ENCODE peak calls at places on chromosomes 1 and 21, in four cellular contexts. G is ascending aorta, X is cardiac muscle cell, B is neuronal stem cell. K is an unnamed sample. For H3K9me3 and H3K36me3, the result is how much of the 10 kb centered on the place peaks cover.

GRCh38 chr1:89973481-89974127 is 21.3 kb upstream of the ZNF326 start:
- DNase-seq in X (no peak), B (no peak), G (no peak), K (no peak)

GRCh38 chr1:157937743-157938142 is 55.7 kb upstream of the KIRREL1 start:
- DNase-seq in G (no peak), X (no peak), B (no peak), K (no peak)

GRCh38 chr1:168288311-168289052 is 7.8 kb downstream of the TBX19 start:
- DNase-seq in G (no peak), B (no peak), X (peak), K (no peak)

GRCh38 chr1:19096036-19096833 is 113.8 kb downstream of the UBR4 start:
- DNase-seq in G (no peak), B (peak), X (peak), K (peak)

GRCh38 chr1:27398405-27399149 is 6.2 kb downstream of the GPR3 start:
- DNase-seq in X (no peak), G (no peak), B (no peak), K (no peak)

GRCh38 chr1:15407579-15407978 is 2.1 kb upstream of the EFHD2 start:
- DNase-seq in X (no peak), G (no peak), B (no peak), K (no peak)

GRCh38 chr1:168972225-168972624 is 134.3 kb upstream of the ATP1B1 start:
- DNase-seq in B (no peak), G (no peak), X (no peak), K (no peak)

GRCh38 chr1:18513995-18514394 is 33.3 kb downstream of the KLHDC7A start:
- DNase-seq in X (no peak), B (no peak), G (no peak), K (no peak)

GRCh38 chr1:173429517-173430477 is 47.3 kb upstream of the PRDX6 start:
- DNase-seq in B (peak), G (peak), X (peak), K (peak)

GRCh38 chr1:43367026-43367903 is 546 bp downstream of the ELOVL1 start:
- DNase-seq in B (no peak), X (no peak), G (no peak), K (peak)

GRCh38 chr1:85940621-85941306 is 215.8 kb downstream of the COL24A1 start:
- DNase-seq in X (peak), B (no peak), G (no peak), K (no peak)

GRCh38 chr1:205354259-205354904 is 2.3 kb downstream of the KLHDC8A start:
- DNase-seq in X (peak), B (no peak), G (no peak), K (peak)

GRCh38 chr1:119779869-119780356 is 11.2 kb upstream of the HMGCS2 start:
- DNase-seq in G (no peak), X (peak), B (no peak), K (peak)
- H3K4me3 ChIP-seq in G (no peak), X (no peak), B (no peak), K (peak)

DNA sequence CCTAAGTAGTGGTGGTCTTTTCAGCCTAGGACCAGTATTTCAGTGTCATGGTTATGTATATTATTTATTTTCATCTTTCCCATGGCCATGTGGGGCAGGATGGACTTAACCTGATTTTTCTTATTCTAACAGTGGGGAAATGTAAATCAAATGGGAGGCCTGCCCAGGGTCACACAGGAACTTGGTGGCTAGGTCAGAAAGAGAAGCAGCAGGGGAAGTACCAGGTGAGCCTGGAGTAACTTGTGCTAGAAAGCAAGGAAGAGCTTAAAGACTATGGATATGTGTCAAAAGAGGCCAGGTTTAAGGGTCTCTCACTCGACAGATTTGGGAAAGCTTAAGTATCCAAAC is 936 bp downstream of the ZFP69B start:
- DNase-seq in G (no peak), B (no peak), X (no peak), K (no peak)
- H3K9me3 ChIP-seq in G (under half), B (under half), X (under half), K (under half)

DNA sequence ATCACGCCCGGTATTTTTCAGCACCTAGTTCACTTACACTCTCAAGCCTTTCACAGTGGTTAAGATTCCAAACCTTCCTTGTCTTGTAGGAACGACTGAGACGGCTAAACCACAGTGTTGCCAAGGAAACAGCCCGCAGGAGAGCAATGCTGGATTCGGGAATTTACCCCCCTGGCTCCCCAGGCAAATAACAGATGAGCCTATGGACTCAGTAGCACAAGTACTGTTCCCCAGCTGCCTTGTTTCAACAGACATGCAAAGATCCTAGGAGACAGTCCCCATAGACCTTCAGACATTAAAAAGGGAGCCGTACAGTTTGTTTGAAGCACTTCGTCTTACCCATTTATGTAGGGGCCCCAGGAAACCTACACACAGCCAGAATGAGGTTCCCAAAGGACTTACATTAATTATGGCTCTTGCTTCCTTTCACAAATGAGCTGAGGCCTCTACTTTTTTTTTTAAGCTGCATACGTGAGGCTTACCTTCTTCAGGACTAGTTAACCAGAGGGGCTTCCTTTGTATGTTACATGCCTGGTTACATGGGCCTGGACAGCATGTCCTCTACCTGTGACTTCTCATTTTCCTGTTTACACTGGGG is 2.7 kb downstream of the SNAPIN start:
- DNase-seq in B (no peak), G (no peak), X (no peak), K (no peak)
- H3K36me3 ChIP-seq in B (half or more), G (half or more), X (half or more), K (under half)

GRCh38 chr21:34034369-34035014 is 38.9 kb upstream of the MRPS6 start:
- DNase-seq in G (no peak), B (no peak), X (no peak), K (no peak)

GRCh38 chr21:34024382-34024693 is 49.0 kb upstream of the MRPS6 start:
- DNase-seq in B (no peak), G (no peak), X (no peak), K (no peak)

GRCh38 chr21:34031835-34032370 is 41.5 kb upstream of the MRPS6 start:
- DNase-seq in G (no peak), B (no peak), X (no peak), K (peak)

GRCh38 chr21:34027727-34028461 is 45.5 kb upstream of the MRPS6 start:
- DNase-seq in G (no peak), X (no peak), B (no peak), K (no peak)

DNA sequence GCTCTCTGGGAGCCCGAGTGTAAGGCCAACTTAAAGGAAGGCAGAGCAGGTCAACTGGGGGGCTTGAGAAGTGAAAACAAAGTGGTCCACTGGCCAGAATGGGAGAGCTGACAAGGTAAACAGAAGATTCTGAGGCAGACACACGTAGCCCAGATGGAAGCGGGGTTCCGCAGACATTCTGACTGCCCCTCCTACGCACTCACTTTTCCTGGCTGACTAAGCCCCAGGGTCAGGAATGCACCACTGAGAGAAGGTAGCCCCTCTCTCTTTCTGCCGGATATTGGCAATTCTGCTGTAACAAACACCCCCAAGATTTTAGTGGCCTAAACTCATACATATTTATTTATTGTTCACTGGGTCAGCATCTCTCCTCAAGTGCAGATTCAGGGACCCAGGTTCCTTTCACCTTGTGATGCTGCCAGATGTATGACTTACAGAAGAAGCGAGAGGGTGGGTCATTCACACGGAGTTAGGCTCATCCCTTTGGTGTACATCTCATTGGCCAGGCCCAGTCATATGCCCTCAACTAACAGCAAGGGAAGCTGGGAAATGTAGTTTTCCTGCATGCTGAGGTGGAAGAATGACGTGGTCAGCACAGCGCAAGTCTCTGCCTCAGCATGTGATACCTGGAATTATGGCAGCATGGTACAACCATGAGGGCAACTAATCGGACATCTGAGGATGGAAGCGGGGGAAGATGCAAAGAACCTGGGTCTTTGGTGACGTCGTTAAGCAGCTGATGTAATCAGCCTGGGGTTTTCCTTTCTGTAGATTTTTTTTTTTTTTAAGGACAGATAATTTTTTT is 43.5 kb upstream of the MRPS6 start:
- DNase-seq in B (peak), X (peak), G (no peak), K (peak)
- H3K4me3 ChIP-seq in B (no peak), X (no peak), G (no peak), K (no peak)

GRCh38 chr1:180732866-180733265 is 101.0 kb downstream of the XPR1 start:
- DNase-seq in B (no peak), G (no peak), X (no peak), K (no peak)
- H3K9me3 ChIP-seq in B (under half), G (under half), X (under half), K (under half)

DNA sequence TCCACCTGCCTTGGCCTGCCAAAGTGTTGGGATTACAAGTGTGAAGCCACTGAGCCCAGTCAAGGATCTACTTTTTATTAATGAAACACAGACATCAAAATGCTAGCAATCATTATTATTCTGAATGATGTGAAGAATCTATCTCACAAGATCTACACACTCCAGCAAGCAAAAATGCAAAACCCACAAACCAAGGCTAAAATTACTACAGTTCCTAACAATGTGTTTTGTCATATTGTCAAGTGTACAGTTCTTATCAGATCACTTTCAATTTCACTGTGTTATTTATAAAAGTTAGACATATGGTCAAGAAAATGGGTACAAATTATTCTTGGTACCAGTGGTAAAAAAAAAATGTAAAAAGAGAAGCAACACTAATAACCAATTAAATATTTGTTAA is 61.3 kb upstream of the SDC3 start:
- DNase-seq in B (no peak), G (no peak), X (no peak), K (no peak)
- H3K36me3 ChIP-seq in B (half or more), G (under half), X (half or more), K (under half)

GRCh38 chr1:116950497-116951174 is 40.9 kb downstream of the PTGFRN start:
- DNase-seq in B (no peak), X (peak), G (no peak), K (no peak)

GRCh38 chr1:116954450-116954849 is 44.7 kb downstream of the PTGFRN start:
- DNase-seq in G (no peak), X (peak), B (no peak), K (no peak)

GRCh38 chr1:116949213-116949985 is 39.7 kb downstream of the PTGFRN start:
- DNase-seq in B (no peak), X (no peak), G (no peak), K (no peak)

GRCh38 chr1:116948642-116949041 is 38.9 kb downstream of the PTGFRN start:
- DNase-seq in B (no peak), G (no peak), X (no peak), K (no peak)

GRCh38 chr1:116951175-116951935 is 41.6 kb downstream of the PTGFRN start:
- DNase-seq in B (no peak), G (peak), X (peak), K (peak)
- H3K4me3 ChIP-seq in B (no peak), G (peak), X (no peak), K (no peak)

GRCh38 chr1:3021801-3022401 is 634 bp downstream of the ACTRT2 start:
- DNase-seq in B (no peak), G (no peak), X (no peak), K (peak)

GRCh38 chr1:3019007-3019515 is 2.2 kb upstream of the ACTRT2 start:
- DNase-seq in G (no peak), B (no peak), X (no peak), K (peak)

GRCh38 chr1:3019516-3020051 is 1.7 kb upstream of the ACTRT2 start:
- DNase-seq in G (no peak), X (no peak), B (no peak), K (peak)

GRCh38 chr1:3021233-3021671 is at the start of gene ACTRT2:
- DNase-seq in X (no peak), G (no peak), B (peak), K (peak)

DNA sequence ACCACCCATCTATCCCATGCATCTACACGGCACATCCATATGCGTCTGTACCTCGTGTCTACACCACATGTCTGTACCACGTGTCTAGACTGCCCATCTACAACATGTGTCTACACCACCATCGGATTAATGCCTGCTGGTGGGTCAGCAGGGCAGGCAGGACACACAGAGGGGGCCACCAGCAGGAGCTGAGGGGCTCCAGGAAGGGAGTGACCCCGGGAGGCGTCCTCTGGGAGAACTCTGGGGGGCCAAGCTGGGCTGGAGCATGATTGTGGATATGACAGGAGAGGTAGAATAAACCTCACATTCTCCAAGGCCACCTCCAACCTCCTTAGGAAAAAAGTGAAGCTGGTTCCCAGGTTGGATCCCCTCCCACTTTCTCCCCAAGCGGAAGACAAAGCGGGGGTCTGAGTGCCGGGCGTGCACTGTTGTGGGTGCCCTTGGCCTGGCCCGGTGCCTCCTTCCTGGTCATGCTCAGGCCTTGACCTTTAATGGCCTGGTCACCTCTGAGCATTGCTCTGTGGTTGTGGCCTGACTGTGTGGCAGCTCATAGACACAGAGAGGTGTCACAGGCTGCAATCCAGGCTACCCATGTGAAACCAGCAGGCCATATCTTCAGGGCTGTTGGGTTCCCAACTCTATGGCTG is 881 bp upstream of the ACTRT2 start:
- DNase-seq in X (no peak), B (no peak), G (no peak), K (peak)
- H3K9me3 ChIP-seq in X (under half), B (under half), G (under half), K (under half)

GRCh38 chr1:170369417-170369816 is 162.5 kb upstream of the GORAB start:
- DNase-seq in B (no peak), X (no peak), G (no peak), K (no peak)

GRCh38 chr1:170370087-170370486 is 161.9 kb upstream of the GORAB start:
- DNase-seq in G (no peak), B (no peak), X (no peak), K (no peak)

GRCh38 chr1:170366980-170367379 is 165.0 kb upstream of the GORAB start:
- DNase-seq in B (no peak), G (no peak), X (no peak), K (no peak)

GRCh38 chr1:170367615-170368014 is 164.4 kb upstream of the GORAB start:
- DNase-seq in X (no peak), G (no peak), B (no peak), K (no peak)

GRCh38 chr1:170369000-170369399 is 163.0 kb upstream of the GORAB start:
- DNase-seq in G (no peak), B (no peak), X (no peak), K (no peak)
- H3K36me3 ChIP-seq in G (under half), B (under half), X (under half), K (under half)

K was measured in transverse colon.